ENCODE peak calls at places on chromosomes 5 and 9, in nine cellular contexts. W is left kidney, P is KBM-7, N is lower lobe of right lung, V is NCI-H510A treated with DMSO at 0.1 percent for 48 hours, K is neural crest cell, Y is coronary artery, T is A549, U is kidney tubule cell. B is an unnamed sample.

GRCh38 chr9:114240216-114240615 is 82.7 kb upstream of the ORM1 start:
- DNase-seq in Y (no peak), K (no peak), T (no peak), V (no peak), N (no peak), W (no peak), P (no peak), U (no peak), B (no peak)

GRCh38 chr9:16143947-16144890 is 591.4 kb downstream of the CCDC171 start:
- DNase-seq in N (no peak), T (no peak), Y (no peak), K (no peak), W (no peak), P (no peak), U (peak), V (no peak), B (no peak)

GRCh38 chr5:130471-131175 is 38.7 kb downstream of the PLEKHG4B start:
- DNase-seq in N (no peak), U (no peak), V (no peak), K (no peak), W (no peak), Y (no peak), P (no peak), T (no peak), B (peak)

GRCh38 chr5:92332039-92332438 is 948.9 kb upstream of the ARRDC3 start:
- DNase-seq in V (no peak), U (peak), T (peak), Y (no peak), P (no peak), K (no peak), N (no peak), W (no peak), B (no peak)

GRCh38 chr5:79962580-79963222 is 28.4 kb downstream of the MTX3 start:
- DNase-seq in W (no peak), N (no peak), T (no peak), P (no peak), V (no peak), U (peak), K (no peak), Y (no peak), B (no peak)

GRCh38 chr5:178160176-178160575 is 6.5 kb upstream of the NHP2 start:
- DNase-seq in N (no peak), T (no peak), U (no peak), Y (no peak), P (no peak), V (no peak), K (no peak), W (no peak), B (no peak)

GRCh38 chr5:45385321-45386058 is 310.7 kb downstream of the HCN1 start:
- DNase-seq in U (peak), W (no peak), P (peak), K (no peak), T (no peak), V (no peak), Y (no peak), N (no peak), B (no peak)

GRCh38 chr5:170485606-170485911 is 18.3 kb upstream of the KCNIP1 start:
- DNase-seq in T (no peak), U (no peak), W (no peak), K (no peak), N (no peak), V (no peak), P (no peak), Y (peak), B (no peak)

GRCh38 chr5:17258429-17258828 is 41.0 kb downstream of the BASP1 start:
- DNase-seq in V (no peak), P (no peak), Y (no peak), N (no peak), U (peak), K (no peak), W (no peak), T (no peak), B (no peak)

GRCh38 chr5:75081510-75081909 is 29.2 kb upstream of the GCNT4 start:
- DNase-seq in T (no peak), N (no peak), K (no peak), V (no peak), W (no peak), P (no peak), Y (no peak), U (no peak), B (no peak)

GRCh38 chr9:73091909-73092308 is 59.8 kb upstream of the ANXA1 start:
- DNase-seq in T (no peak), Y (no peak), N (no peak), V (no peak), U (no peak), W (no peak), K (no peak), P (no peak), B (no peak)

GRCh38 chr5:32206799-32207634 is 32.9 kb upstream of the GOLPH3 start:
- DNase-seq in P (peak), V (no peak), W (no peak), K (no peak), N (no peak), U (no peak), T (no peak), Y (no peak), B (no peak)

GRCh38 chr9:94176582-94176981 is 82.5 kb upstream of the ZNF169 start:
- DNase-seq in U (no peak), V (no peak), P (no peak), T (no peak), W (no peak), N (no peak), K (no peak), Y (no peak), B (no peak)

GRCh38 chr9:75803130-75803529 is 87.3 kb upstream of the PCSK5 start:
- DNase-seq in N (no peak), T (no peak), K (no peak), V (no peak), W (no peak), U (peak), Y (no peak), P (no peak), B (peak)

GRCh38 chr9:68841292-68842052 is 136.4 kb downstream of the PIP5K1B start:
- DNase-seq in P (no peak), V (no peak), T (no peak), U (no peak), K (no peak), W (peak), Y (no peak), N (no peak), B (no peak)

GRCh38 chr5:131198625-131199024 is 27.9 kb downstream of the LYRM7 start:
- DNase-seq in K (no peak), V (no peak), T (no peak), U (no peak), W (no peak), Y (no peak), N (no peak), P (no peak), B (no peak)

GRCh38 chr5:74034738-74035137 is 408.7 kb downstream of the ARHGEF28 start:
- DNase-seq in U (peak), Y (no peak), T (peak), W (no peak), N (no peak), V (no peak), K (no peak), P (no peak), B (no peak)

GRCh38 chr5:57445006-57445714 is 37.5 kb downstream of the ACTBL2 start:
- DNase-seq in W (peak), U (no peak), N (no peak), P (no peak), T (no peak), K (no peak), Y (no peak), V (no peak), B (no peak)

GRCh38 chr5:38274370-38274769 is 16.0 kb downstream of the EGFLAM start:
- DNase-seq in P (no peak), Y (no peak), T (no peak), V (no peak), N (no peak), W (no peak), U (no peak), K (no peak), B (no peak)

GRCh38 chr5:38831909-38832308 is 13.9 kb upstream of the OSMR start:
- DNase-seq in U (peak), W (peak), T (peak), Y (no peak), V (no peak), K (no peak), P (peak), N (no peak), B (peak)

GRCh38 chr9:73565833-73566465 is 414.3 kb downstream of the ANXA1 start:
- DNase-seq in K (no peak), P (no peak), Y (no peak), N (no peak), W (peak), V (no peak), U (peak), T (peak), B (peak)

GRCh38 chr9:128203024-128203841 is at the start of gene DNM1:
- DNase-seq in N (peak), T (peak), V (peak), P (peak), K (peak), Y (peak), W (peak), U (peak), B (peak)

GRCh38 chr5:26148569-26149107 is 889.7 kb downstream of the CDH9 start:
- DNase-seq in Y (no peak), U (no peak), P (no peak), K (no peak), V (no peak), N (peak), T (no peak), W (no peak), B (peak)

GRCh38 chr5:170104299-170104698 is 1.4 kb upstream of the FOXI1 start:
- DNase-seq in P (no peak), N (no peak), K (no peak), W (no peak), V (no peak), U (no peak), Y (peak), T (no peak), B (no peak)

GRCh38 chr5:157540707-157541451 is 34.7 kb downstream of the ADAM19 start:
- DNase-seq in T (no peak), U (peak), P (no peak), W (peak), K (no peak), V (no peak), Y (no peak), N (peak), B (no peak)

GRCh38 chr5:159337291-159337974 is 7.1 kb upstream of the IL12B start:
- DNase-seq in Y (no peak), W (no peak), N (no peak), V (no peak), T (peak), K (no peak), U (peak), P (peak), B (no peak)

GRCh38 chr5:57338068-57338848 is 144.4 kb downstream of the ACTBL2 start:
- DNase-seq in K (no peak), N (no peak), P (peak), U (peak), Y (no peak), T (peak), V (no peak), W (peak), B (peak)

GRCh38 chr9:136228107-136228875 is 17.3 kb downstream of the QSOX2 start:
- DNase-seq in V (no peak), Y (no peak), N (no peak), K (no peak), P (no peak), W (no peak), T (peak), U (peak), B (no peak)

GRCh38 chr5:146331257-146331822 is 7.3 kb upstream of the POU4F3 start:
- DNase-seq in T (no peak), W (peak), P (no peak), V (no peak), Y (no peak), K (no peak), U (no peak), N (no peak), B (peak)